ENCODE peak calls at places on chromosome 9, in nine cellular contexts. K is heart right ventricle, A is H4, V is astrocyte of the spinal cord, C is Caco-2, Y is neural crest cell, Q is right atrium auricular region, H is hypothalamus, D is kidney epithelial cell. J is an unnamed sample.

GRCh38 chr9:131485728-131486381 is 16.9 kb upstream of the POMT1 start:
- DNase-seq in K (no peak), A (no peak), V (no peak), C (no peak), Y (no peak), Q (no peak), H (no peak), D (no peak), J (no peak)

GRCh38 chr9:2622361-2623045 is 916 bp downstream of the VLDLR start:
- DNase-seq in K (peak), A (no peak), V (no peak), C (peak), Y (peak), Q (no peak), H (no peak), D (no peak), J (no peak)

GRCh38 chr9:112184946-112185345 is 9.8 kb upstream of the SUSD1 start:
- DNase-seq in K (no peak), A (no peak), V (no peak), C (no peak), Y (no peak), Q (no peak), H (no peak), D (no peak), J (no peak)

GRCh38 chr9:123157216-123157615 is 111.2 kb downstream of the STRBP start:
- DNase-seq in K (no peak), A (no peak), V (peak), C (no peak), Y (no peak), Q (no peak), H (no peak), D (no peak), J (peak)

GRCh38 chr9:138050472-138051330 is 173.1 kb downstream of the CACNA1B start:
- DNase-seq in K (no peak), A (no peak), V (no peak), C (no peak), Y (no peak), Q (peak), H (no peak), D (no peak), J (no peak)

GRCh38 chr9:7656648-7657047 is 142.9 kb downstream of the DMAC1 start:
- DNase-seq in K (no peak), A (peak), V (peak), C (no peak), Y (no peak), Q (no peak), H (no peak), D (no peak), J (peak)

GRCh38 chr9:94802795-94803194 is 76.3 kb downstream of the AOPEP start:
- DNase-seq in K (no peak), A (peak), V (peak), C (no peak), Y (no peak), Q (no peak), H (no peak), D (no peak), J (peak)

GRCh38 chr9:105672711-105673234 is 10.5 kb downstream of the TAL2 start:
- DNase-seq in K (no peak), A (no peak), V (no peak), C (no peak), Y (no peak), Q (no peak), H (no peak), D (no peak), J (no peak)

GRCh38 chr9:76572205-76572550 is 113.2 kb downstream of the GCNT1 start:
- DNase-seq in K (no peak), A (no peak), V (no peak), C (no peak), Y (no peak), Q (no peak), H (no peak), D (no peak), J (no peak)

GRCh38 chr9:37042421-37042820 is 8.4 kb upstream of the PAX5 start:
- DNase-seq in K (no peak), A (no peak), V (no peak), C (no peak), Y (no peak), Q (no peak), H (no peak), D (no peak), J (no peak)

GRCh38 chr9:133113163-133113927 is 7.7 kb downstream of the RALGDS start:
- DNase-seq in K (peak), A (no peak), V (peak), C (no peak), Y (no peak), Q (no peak), H (no peak), D (no peak), J (peak)

GRCh38 chr9:27870404-27870803 is 297.1 kb upstream of the C9orf72 start:
- DNase-seq in K (no peak), A (peak), V (no peak), C (no peak), Y (no peak), Q (no peak), H (no peak), D (peak), J (no peak)

GRCh38 chr9:106862115-106862945 is 636 bp upstream of the ZNF462 start:
- DNase-seq in K (peak), A (peak), V (peak), C (peak), Y (peak), Q (no peak), H (no peak), D (no peak), J (no peak)

GRCh38 chr9:18014556-18014955 is 435.7 kb downstream of the SH3GL2 start:
- DNase-seq in K (no peak), A (no peak), V (no peak), C (no peak), Y (no peak), Q (no peak), H (no peak), D (no peak), J (no peak)

GRCh38 chr9:129731477-129732085 is 21.3 kb downstream of the PTGES start:
- DNase-seq in K (no peak), A (no peak), V (no peak), C (no peak), Y (no peak), Q (no peak), H (no peak), D (no peak), J (no peak)

GRCh38 chr9:18881740-18882139 is 151.3 kb downstream of the SAXO1 start:
- DNase-seq in K (no peak), A (no peak), V (no peak), C (no peak), Y (no peak), Q (no peak), H (no peak), D (no peak), J (no peak)

GRCh38 chr9:93010056-93010455 is 48.4 kb upstream of the SUSD3 start:
- DNase-seq in K (no peak), A (no peak), V (no peak), C (no peak), Y (no peak), Q (peak), H (no peak), D (no peak), J (no peak)

GRCh38 chr9:135698236-135698635 is 1.0 kb downstream of the SOHLH1 start:
- DNase-seq in K (no peak), A (no peak), V (no peak), C (no peak), Y (no peak), Q (no peak), H (no peak), D (no peak), J (no peak)

GRCh38 chr9:69976165-69976564 is 67.5 kb upstream of the MAMDC2 start:
- DNase-seq in K (no peak), A (peak), V (peak), C (no peak), Y (no peak), Q (no peak), H (no peak), D (peak), J (peak)